ENCODE peak calls at places on chromosomes 7 and 10, in five cellular contexts. J, R, N, V and W are unnamed samples.

GRCh38 chr7:47783456-47784240 is 164.6 kb downstream of the PKD1L1 start:
- DNase-seq in N (no peak), V (peak), J (peak), R (peak), W (no peak)

GRCh38 chr10:100347568-100348195 is 649 bp downstream of the SCD start:
- DNase-seq in N (peak), J (no peak), V (no peak), R (no peak), W (peak)

GRCh38 chr7:110372685-110373084 is 718.2 kb upstream of the LRRN3 start:
- DNase-seq in V (no peak), N (no peak), J (no peak), R (no peak), W (no peak)

GRCh38 chr7:38858281-38858884 is 50.6 kb downstream of the VPS41 start:
- DNase-seq in V (no peak), N (no peak), R (no peak), J (no peak), W (no peak)

GRCh38 chr7:27944626-27945025 is 204.7 kb downstream of the TAX1BP1 start:
- DNase-seq in R (no peak), N (no peak), V (peak), J (no peak), W (no peak)

GRCh38 chr10:80497187-80498038 is 40.3 kb upstream of the SH2D4B start:
- DNase-seq in J (no peak), R (peak), V (no peak), N (peak), W (peak)

GRCh38 chr10:116371737-116372136 is 47.5 kb downstream of the CCDC172 start:
- DNase-seq in V (no peak), R (no peak), N (no peak), J (no peak), W (no peak)

GRCh38 chr10:75654171-75654772 is 222.8 kb downstream of the LRMDA start:
- DNase-seq in N (no peak), V (no peak), J (no peak), R (no peak), W (no peak)

GRCh38 chr10:61918989-61919388 is 17.5 kb downstream of the ARID5B start:
- DNase-seq in V (no peak), N (no peak), J (no peak), R (no peak), W (no peak)

GRCh38 chr10:60964257-60965235 is 20.6 kb upstream of the RHOBTB1 start:
- DNase-seq in J (peak), R (peak), N (peak), V (peak), W (peak)

GRCh38 chr10:101397140-101397539 is 43.2 kb downstream of the BTRC start:
- DNase-seq in V (no peak), J (peak), N (no peak), R (peak), W (peak)

GRCh38 chr7:69868921-69869320 is 270.6 kb downstream of the AUTS2 start:
- DNase-seq in J (no peak), N (no peak), V (no peak), R (no peak), W (no peak)

GRCh38 chr7:55570218-55570873 is 2.0 kb downstream of the VOPP1 start:
- DNase-seq in V (no peak), J (no peak), R (no peak), N (no peak), W (no peak)

GRCh38 chr7:71626206-71626605 is 494.3 kb downstream of the GALNT17 start:
- DNase-seq in R (no peak), J (no peak), V (no peak), N (no peak), W (no peak)

GRCh38 chr10:14039968-14040668 is 290.6 kb downstream of the FRMD4A start:
- DNase-seq in R (no peak), V (no peak), J (no peak), N (no peak), W (peak)

GRCh38 chr10:104576611-104577010 is 64.5 kb upstream of the SORCS3 start:
- DNase-seq in N (no peak), J (no peak), V (no peak), R (no peak), W (no peak)

GRCh38 chr10:2979267-2979660 is 88.1 kb upstream of the PFKP start:
- DNase-seq in J (peak), N (no peak), V (peak), R (no peak), W (no peak)

GRCh38 chr10:71564221-71564820 is 155.3 kb downstream of the C10orf105 start:
- DNase-seq in R (no peak), V (no peak), J (no peak), N (no peak), W (no peak)

GRCh38 chr7:44490351-44491200 is at the start of gene NUDCD3:
- DNase-seq in R (peak), J (peak), N (peak), V (peak), W (peak)

GRCh38 chr10:107913317-107914294 is 749.1 kb upstream of the SORCS1 start:
- DNase-seq in N (no peak), R (no peak), J (no peak), V (no peak), W (no peak)

GRCh38 chr10:59944339-59944935 is 38.1 kb upstream of the CCDC6 start:
- DNase-seq in R (no peak), N (no peak), J (no peak), V (no peak), W (no peak)

GRCh38 chr7:116408166-116408565 is 91.4 kb upstream of the CAV2 start:
- DNase-seq in N (no peak), R (no peak), J (no peak), V (no peak), W (no peak)

GRCh38 chr7:143384741-143385631 is 3.8 kb downstream of the ZYX start:
- DNase-seq in J (peak), R (peak), V (no peak), N (no peak), W (no peak)
- TF ChIP-seq POLR2A in J (no peak), R (no peak), V (no peak), N (no peak), W (no peak)

DNA sequence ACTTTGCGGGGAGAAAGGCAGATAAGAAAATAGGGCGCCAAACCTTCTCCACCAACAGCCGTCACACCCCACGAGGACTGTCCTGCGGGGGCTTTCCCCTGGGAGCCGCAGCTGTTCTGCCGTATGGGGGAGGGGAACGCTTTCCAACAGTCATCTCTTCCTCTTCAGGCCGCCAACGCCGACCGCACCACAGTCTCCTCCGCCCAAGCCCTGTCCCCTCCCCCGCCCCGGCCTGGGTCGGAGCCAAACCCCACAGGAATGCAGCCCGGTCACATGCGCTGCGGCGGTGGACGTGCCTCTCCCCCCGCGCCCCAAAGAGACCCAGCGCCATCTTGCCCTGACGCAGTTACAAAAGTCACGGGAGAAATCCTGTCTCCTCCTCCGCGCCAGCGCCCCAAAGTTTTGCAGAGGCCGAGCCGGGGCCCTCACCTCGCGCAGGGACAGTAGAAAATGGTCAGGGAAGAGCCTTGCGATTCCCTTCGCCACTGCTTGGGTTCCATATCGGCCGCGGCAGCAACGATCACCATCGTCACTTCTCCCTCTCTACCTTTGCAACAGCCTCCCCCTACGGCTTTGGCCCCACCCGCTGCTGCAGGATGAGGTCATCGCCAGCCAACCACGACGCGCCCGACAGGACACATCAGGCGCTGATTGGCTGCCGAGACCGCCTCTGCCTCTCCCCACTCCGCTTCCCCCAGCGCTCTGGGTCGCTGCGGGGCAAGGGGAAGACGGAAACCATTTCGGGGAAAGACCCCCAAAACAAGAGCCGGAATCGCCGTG is 1.3 kb upstream of the KMT2E start:
- DNase-seq in J (peak), R (peak), N (peak), V (peak), W (peak)
- TF ChIP-seq POLR2A in J (no peak), R (peak), N (peak), V (peak), W (peak)

GRCh38 chr10:128206676-128207075 is 80.5 kb upstream of the MKI67 start:
- DNase-seq in V (no peak), N (no peak), R (no peak), J (no peak), W (no peak)

GRCh38 chr10:128211064-128211504 is 84.9 kb upstream of the MKI67 start:
- DNase-seq in R (no peak), V (no peak), N (peak), J (no peak), W (no peak)

GRCh38 chr10:128211953-128212727 is 85.9 kb upstream of the MKI67 start:
- DNase-seq in R (peak), N (peak), V (peak), J (peak), W (peak)

GRCh38 chr10:128209862-128210214 is 83.6 kb upstream of the MKI67 start:
- DNase-seq in N (peak), R (no peak), V (no peak), J (no peak), W (no peak)

GRCh38 chr10:128210215-128211063 is 84.2 kb upstream of the MKI67 start:
- DNase-seq in N (peak), J (peak), V (peak), R (no peak), W (peak)
- TF ChIP-seq POLR2A in N (no peak), J (peak), V (no peak), R (no peak), W (no peak)

GRCh38 chr7:98280791-98281756 is at the start of gene BRI3:
- DNase-seq in N (peak), J (peak), R (peak), V (peak), W (peak)
- TF ChIP-seq POLR2A in N (peak), J (peak), R (peak), V (peak), W (peak)

GRCh38 chr10:110269641-110270318 is 34.9 kb downstream of the SMNDC1 start:
- DNase-seq in V (no peak), N (no peak), R (no peak), J (peak), W (no peak)
- TF ChIP-seq POLR2A in V (no peak), N (no peak), R (no peak), J (peak), W (no peak)

DNA sequence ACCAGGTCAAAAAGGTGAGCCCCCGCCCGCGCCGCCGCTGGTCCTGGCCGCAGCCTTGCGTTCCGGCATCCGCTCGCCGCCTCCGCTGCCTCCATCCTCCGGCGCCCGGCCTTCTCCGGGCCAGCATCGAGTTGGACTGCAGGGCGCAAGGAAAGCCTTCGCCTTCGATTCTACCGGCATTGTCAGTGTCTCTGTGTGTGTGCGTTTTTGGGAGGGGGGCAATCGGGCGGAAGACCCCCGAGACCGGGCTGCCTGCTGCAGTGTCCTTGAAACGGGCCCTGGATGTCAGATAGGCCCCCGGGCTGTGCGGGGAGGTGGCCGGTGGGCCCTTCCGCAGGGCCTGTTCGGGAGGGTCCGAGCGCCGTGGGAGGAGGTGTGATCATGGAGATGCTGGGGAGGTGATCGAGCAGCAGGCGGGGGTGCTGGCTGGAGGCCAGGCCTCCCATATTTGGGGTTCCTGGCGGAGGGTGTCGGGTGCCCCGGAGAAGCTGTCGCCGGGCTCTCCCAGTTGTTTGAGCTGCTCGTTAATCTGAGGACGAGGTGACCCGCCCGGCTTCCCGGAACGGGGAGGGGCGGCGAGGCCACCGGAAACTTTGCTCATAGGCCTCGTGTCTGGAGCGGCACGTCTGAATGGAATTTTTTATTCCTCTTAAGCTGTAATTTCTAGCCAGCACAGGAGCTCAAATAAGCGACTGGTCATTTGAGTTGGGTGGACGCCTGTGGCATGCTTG is 40.9 kb downstream of the HK1 start:
- DNase-seq in V (peak), J (peak), R (peak), N (peak), W (peak)
- TF ChIP-seq POLR2A in V (no peak), J (peak), R (no peak), N (no peak), W (peak)

GRCh38 chr7:23680417-23681405 is 712 bp downstream of the FAM221A start:
- DNase-seq in J (peak), N (peak), R (peak), V (peak), W (peak)

GRCh38 chr7:23685770-23686169 is 5.8 kb downstream of the FAM221A start:
- DNase-seq in J (peak), N (no peak), V (no peak), R (no peak), W (no peak)

DNA sequence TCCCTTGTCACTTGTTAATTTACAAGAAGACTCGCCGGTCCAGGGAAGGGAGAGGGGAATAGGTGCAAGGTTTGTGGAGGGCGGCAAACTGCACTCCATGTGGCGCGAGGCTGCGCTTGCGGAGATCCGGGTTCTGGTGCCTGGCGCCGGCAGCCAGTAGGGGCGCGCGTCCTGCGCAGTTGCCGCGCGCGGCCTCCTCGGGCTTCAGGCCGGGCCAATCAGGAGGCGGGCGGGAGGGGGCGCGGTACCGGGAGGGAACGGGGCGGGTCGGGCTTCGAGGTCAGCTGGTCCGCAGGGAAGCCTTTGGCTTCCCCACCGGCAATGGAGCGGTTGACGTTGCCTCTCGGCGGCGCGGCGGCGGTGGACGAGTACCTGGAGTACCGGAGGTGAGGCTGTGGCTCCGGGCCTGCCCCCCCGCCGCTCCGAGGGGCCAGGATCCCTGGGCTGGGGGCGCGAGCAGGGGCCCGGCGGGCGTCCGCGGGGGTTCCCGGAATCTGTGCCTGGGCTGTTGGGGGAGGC is at the start of gene FAM221A:
- DNase-seq in V (peak), R (peak), N (peak), J (peak), W (peak)
- TF ChIP-seq POLR2A in V (no peak), R (peak), N (no peak), J (peak), W (no peak)

GRCh38 chr10:33252324-33252723 is 82.1 kb downstream of the NRP1 start:
- DNase-seq in J (no peak), V (no peak), N (no peak), R (no peak), W (no peak)

GRCh38 chr10:33247221-33247907 is 87.1 kb downstream of the NRP1 start:
- DNase-seq in R (no peak), N (no peak), J (peak), V (no peak), W (no peak)

GRCh38 chr10:33248638-33249037 is 85.8 kb downstream of the NRP1 start:
- DNase-seq in N (no peak), V (no peak), J (no peak), R (no peak), W (no peak)

GRCh38 chr10:33249137-33249536 is 85.3 kb downstream of the NRP1 start:
- DNase-seq in J (no peak), N (no peak), R (no peak), V (no peak), W (no peak)

DNA sequence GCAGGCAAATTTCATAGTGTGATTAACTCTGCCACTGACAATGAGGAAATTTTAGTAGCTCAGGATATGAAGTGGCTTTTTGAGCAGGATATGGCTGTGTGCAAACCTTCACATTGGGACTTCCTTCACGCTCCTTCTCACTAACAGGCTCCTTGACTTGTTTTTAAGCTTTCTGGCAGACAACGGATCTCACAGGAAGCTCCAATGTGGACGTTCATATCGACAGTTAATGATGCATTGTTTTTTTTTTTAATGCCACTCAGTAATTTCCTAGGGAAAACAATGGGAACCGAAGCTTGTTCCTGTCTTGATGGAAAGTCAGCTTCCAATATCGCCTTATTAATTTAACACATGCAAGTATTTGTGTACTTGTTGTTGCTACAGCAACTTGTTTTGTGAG is 84.8 kb downstream of the NRP1 start:
- DNase-seq in R (no peak), V (no peak), N (no peak), J (no peak), W (no peak)
- TF ChIP-seq POLR2A in R (no peak), V (no peak), N (no peak), J (no peak), W (no peak)

GRCh38 chr10:133183646-133184378 is 23.8 kb downstream of the KNDC1 start:
- DNase-seq in J (no peak), R (no peak), N (no peak), V (no peak), W (no peak)

GRCh38 chr10:133182791-133183645 is 23.0 kb downstream of the KNDC1 start:
- DNase-seq in R (no peak), N (no peak), J (no peak), V (no peak), W (no peak)

GRCh38 chr10:133180915-133181639 is 21.1 kb downstream of the KNDC1 start:
- DNase-seq in V (no peak), R (no peak), J (no peak), N (peak), W (no peak)

GRCh38 chr10:133180192-133180914 is 20.3 kb downstream of the KNDC1 start:
- DNase-seq in J (no peak), N (peak), V (no peak), R (no peak), W (no peak)

DNA sequence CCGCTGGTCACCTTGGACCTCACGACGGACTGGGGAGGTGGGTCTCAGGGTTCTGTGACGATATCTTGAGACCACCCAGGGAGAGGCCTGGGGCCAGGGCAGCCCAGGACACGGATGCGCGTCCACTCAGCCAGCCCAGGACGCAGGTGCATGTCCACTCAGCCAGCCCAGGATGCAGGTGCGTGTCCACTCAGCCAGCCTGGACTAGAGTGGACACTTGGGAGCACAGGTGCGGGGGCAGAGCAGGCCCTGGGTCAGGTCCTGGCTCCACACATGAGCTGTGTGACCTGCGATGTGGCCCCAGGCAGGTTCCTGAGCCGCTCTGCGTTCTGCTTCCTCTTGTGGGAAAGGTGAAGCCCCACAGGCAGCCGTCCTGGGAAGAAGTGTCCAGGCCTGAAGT is 22.2 kb downstream of the KNDC1 start:
- DNase-seq in V (no peak), N (no peak), J (no peak), R (no peak), W (no peak)
- TF ChIP-seq POLR2A in V (no peak), N (no peak), J (no peak), R (no peak), W (no peak)